ENCODE peak calls at places on chromosomes 6 and 20, in nine cellular contexts. One of them, this sample, is unnamed.

GRCh38 chr6:20833881-20834515 is 299.7 kb downstream of the CDKAL1 start:
- DNase-seq in WTC11: no peak
- DNase-seq in stimulated activated CD4-positive, alpha-beta T cell treated with anti-CD3 and anti-CD28 coated beads, Interleukin-15, amount 100 ng/mL, for 1 hour: no peak
- DNase-seq in T-helper 2 cell: no peak
- DNase-seq in sciatic nerve: no peak
- DNase-seq in occipital lobe: no peak
- DNase-seq in lower lobe of right lung: no peak
- DNase-seq in NAMALWA: no peak
- DNase-seq in RWPE1: no peak
- DNase-seq in this sample: no peak

GRCh38 chr6:170445487-170445886 is 107.6 kb downstream of the PSMB1 start:
- DNase-seq in RWPE1: no peak
- DNase-seq in occipital lobe: no peak
- DNase-seq in sciatic nerve: no peak
- DNase-seq in WTC11: no peak
- DNase-seq in NAMALWA: no peak
- DNase-seq in T-helper 2 cell: no peak
- DNase-seq in stimulated activated CD4-positive, alpha-beta T cell treated with anti-CD3 and anti-CD28 coated beads, Interleukin-15, amount 100 ng/mL, for 1 hour: no peak
- DNase-seq in lower lobe of right lung: no peak
- DNase-seq in this sample: no peak

GRCh38 chr6:1027795-1028569 is 283.9 kb upstream of the FOXQ1 start:
- DNase-seq in lower lobe of right lung: no peak
- DNase-seq in RWPE1: no peak
- DNase-seq in WTC11: no peak
- DNase-seq in NAMALWA: no peak
- DNase-seq in occipital lobe: no peak
- DNase-seq in sciatic nerve: no peak
- DNase-seq in T-helper 2 cell: no peak
- DNase-seq in stimulated activated CD4-positive, alpha-beta T cell treated with anti-CD3 and anti-CD28 coated beads, Interleukin-15, amount 100 ng/mL, for 1 hour: no peak
- DNase-seq in this sample: no peak

GRCh38 chr20:62205618-62206387 is 14.3 kb downstream of the HRH3 start:
- DNase-seq in lower lobe of right lung: peak; percentile 40
- DNase-seq in sciatic nerve: no peak
- DNase-seq in occipital lobe: no peak
- DNase-seq in RWPE1: no peak
- DNase-seq in stimulated activated CD4-positive, alpha-beta T cell treated with anti-CD3 and anti-CD28 coated beads, Interleukin-15, amount 100 ng/mL, for 1 hour: no peak
- DNase-seq in WTC11: no peak
- DNase-seq in T-helper 2 cell: no peak
- DNase-seq in NAMALWA: no peak
- DNase-seq in this sample: no peak

GRCh38 chr20:15560936-15561531 is 1012.2 kb downstream of the KIF16B start:
- DNase-seq in sciatic nerve: no peak
- DNase-seq in T-helper 2 cell: no peak
- DNase-seq in WTC11: no peak
- DNase-seq in stimulated activated CD4-positive, alpha-beta T cell treated with anti-CD3 and anti-CD28 coated beads, Interleukin-15, amount 100 ng/mL, for 1 hour: no peak
- DNase-seq in lower lobe of right lung: no peak
- DNase-seq in RWPE1: no peak
- DNase-seq in occipital lobe: no peak
- DNase-seq in NAMALWA: no peak
- DNase-seq in this sample: no peak

GRCh38 chr20:50415031-50415515 is 95.1 kb upstream of the PTPN1 start:
- DNase-seq in sciatic nerve: no peak
- DNase-seq in NAMALWA: no peak
- DNase-seq in lower lobe of right lung: peak; percentile 78
- DNase-seq in RWPE1: no peak
- DNase-seq in WTC11: no peak
- DNase-seq in stimulated activated CD4-positive, alpha-beta T cell treated with anti-CD3 and anti-CD28 coated beads, Interleukin-15, amount 100 ng/mL, for 1 hour: no peak
- DNase-seq in T-helper 2 cell: no peak
- DNase-seq in occipital lobe: no peak
- DNase-seq in this sample: no peak

GRCh38 chr6:10763006-10763405 is 15.4 kb downstream of the TMEM14B start:
- DNase-seq in T-helper 2 cell: no peak
- DNase-seq in sciatic nerve: no peak
- DNase-seq in NAMALWA: no peak
- DNase-seq in WTC11: no peak
- DNase-seq in stimulated activated CD4-positive, alpha-beta T cell treated with anti-CD3 and anti-CD28 coated beads, Interleukin-15, amount 100 ng/mL, for 1 hour: no peak
- DNase-seq in RWPE1: no peak
- DNase-seq in lower lobe of right lung: no peak
- DNase-seq in occipital lobe: no peak
- DNase-seq in this sample: no peak

GRCh38 chr6:84422380-84422968 is 195.0 kb upstream of the CEP162 start:
- DNase-seq in WTC11: peak; percentile 82
- DNase-seq in RWPE1: peak; percentile 31
- DNase-seq in stimulated activated CD4-positive, alpha-beta T cell treated with anti-CD3 and anti-CD28 coated beads, Interleukin-15, amount 100 ng/mL, for 1 hour: no peak
- DNase-seq in occipital lobe: no peak
- DNase-seq in T-helper 2 cell: no peak
- DNase-seq in lower lobe of right lung: peak; percentile 48
- DNase-seq in NAMALWA: peak; percentile 30
- DNase-seq in sciatic nerve: peak; percentile 86
- DNase-seq in this sample: peak; percentile 23

GRCh38 chr20:19937651-19938420 is 79.3 kb upstream of the NAA20 start:
- DNase-seq in sciatic nerve: no peak
- DNase-seq in RWPE1: no peak
- DNase-seq in stimulated activated CD4-positive, alpha-beta T cell treated with anti-CD3 and anti-CD28 coated beads, Interleukin-15, amount 100 ng/mL, for 1 hour: no peak
- DNase-seq in lower lobe of right lung: no peak
- DNase-seq in T-helper 2 cell: no peak
- DNase-seq in WTC11: no peak
- DNase-seq in NAMALWA: no peak
- DNase-seq in occipital lobe: no peak
- DNase-seq in this sample: no peak

GRCh38 chr6:3825331-3825831 is 23.8 kb upstream of the FAM50B start:
- DNase-seq in NAMALWA: no peak
- DNase-seq in RWPE1: no peak
- DNase-seq in sciatic nerve: peak; percentile 75
- DNase-seq in T-helper 2 cell: no peak
- DNase-seq in stimulated activated CD4-positive, alpha-beta T cell treated with anti-CD3 and anti-CD28 coated beads, Interleukin-15, amount 100 ng/mL, for 1 hour: no peak
- DNase-seq in WTC11: peak; percentile 75
- DNase-seq in occipital lobe: no peak
- DNase-seq in lower lobe of right lung: peak; percentile 69
- DNase-seq in this sample: no peak

GRCh38 chr6:14550817-14551216 is 433.2 kb downstream of the CD83 start:
- DNase-seq in lower lobe of right lung: no peak
- DNase-seq in RWPE1: no peak
- DNase-seq in sciatic nerve: no peak
- DNase-seq in occipital lobe: no peak
- DNase-seq in NAMALWA: peak; percentile 60
- DNase-seq in stimulated activated CD4-positive, alpha-beta T cell treated with anti-CD3 and anti-CD28 coated beads, Interleukin-15, amount 100 ng/mL, for 1 hour: no peak
- DNase-seq in WTC11: no peak
- DNase-seq in T-helper 2 cell: no peak
- DNase-seq in this sample: no peak

GRCh38 chr6:157943964-157944283 is 37.7 kb upstream of the SYNJ2 start:
- DNase-seq in occipital lobe: no peak
- DNase-seq in stimulated activated CD4-positive, alpha-beta T cell treated with anti-CD3 and anti-CD28 coated beads, Interleukin-15, amount 100 ng/mL, for 1 hour: no peak
- DNase-seq in NAMALWA: no peak
- DNase-seq in T-helper 2 cell: no peak
- DNase-seq in RWPE1: no peak
- DNase-seq in lower lobe of right lung: no peak
- DNase-seq in sciatic nerve: no peak
- DNase-seq in WTC11: no peak
- DNase-seq in this sample: no peak

GRCh38 chr6:134029495-134030455 is 22.6 kb downstream of the SLC2A12 start:
- DNase-seq in RWPE1: no peak
- DNase-seq in occipital lobe: no peak
- DNase-seq in stimulated activated CD4-positive, alpha-beta T cell treated with anti-CD3 and anti-CD28 coated beads, Interleukin-15, amount 100 ng/mL, for 1 hour: no peak
- DNase-seq in WTC11: no peak
- DNase-seq in T-helper 2 cell: no peak
- DNase-seq in sciatic nerve: no peak
- DNase-seq in NAMALWA: no peak
- DNase-seq in lower lobe of right lung: no peak
- DNase-seq in this sample: no peak

GRCh38 chr6:72761767-72762166 is 139.9 kb downstream of the KCNQ5 start:
- DNase-seq in NAMALWA: no peak
- DNase-seq in WTC11: no peak
- DNase-seq in lower lobe of right lung: no peak
- DNase-seq in sciatic nerve: no peak
- DNase-seq in RWPE1: no peak
- DNase-seq in T-helper 2 cell: no peak
- DNase-seq in stimulated activated CD4-positive, alpha-beta T cell treated with anti-CD3 and anti-CD28 coated beads, Interleukin-15, amount 100 ng/mL, for 1 hour: no peak
- DNase-seq in occipital lobe: no peak
- DNase-seq in this sample: no peak

GRCh38 chr6:79605968-79606764 is 25.0 kb upstream of the SH3BGRL2 start:
- DNase-seq in NAMALWA: no peak
- DNase-seq in lower lobe of right lung: no peak
- DNase-seq in T-helper 2 cell: no peak
- DNase-seq in occipital lobe: no peak
- DNase-seq in sciatic nerve: no peak
- DNase-seq in stimulated activated CD4-positive, alpha-beta T cell treated with anti-CD3 and anti-CD28 coated beads, Interleukin-15, amount 100 ng/mL, for 1 hour: no peak
- DNase-seq in WTC11: peak; percentile 28
- DNase-seq in RWPE1: no peak
- DNase-seq in this sample: no peak

GRCh38 chr6:12369781-12370262 is 79.7 kb downstream of the EDN1 start:
- DNase-seq in lower lobe of right lung: peak; percentile 67
- DNase-seq in T-helper 2 cell: no peak
- DNase-seq in sciatic nerve: no peak
- DNase-seq in WTC11: no peak
- DNase-seq in stimulated activated CD4-positive, alpha-beta T cell treated with anti-CD3 and anti-CD28 coated beads, Interleukin-15, amount 100 ng/mL, for 1 hour: no peak
- DNase-seq in NAMALWA: peak; percentile 22
- DNase-seq in RWPE1: no peak
- DNase-seq in occipital lobe: no peak
- DNase-seq in this sample: no peak

GRCh38 chr6:93165850-93166249 is 253.5 kb downstream of the EPHA7 start:
- DNase-seq in WTC11: no peak
- DNase-seq in stimulated activated CD4-positive, alpha-beta T cell treated with anti-CD3 and anti-CD28 coated beads, Interleukin-15, amount 100 ng/mL, for 1 hour: no peak
- DNase-seq in T-helper 2 cell: no peak
- DNase-seq in RWPE1: no peak
- DNase-seq in sciatic nerve: no peak
- DNase-seq in occipital lobe: no peak
- DNase-seq in NAMALWA: no peak
- DNase-seq in lower lobe of right lung: no peak
- DNase-seq in this sample: no peak

GRCh38 chr20:44896583-44896982 is 11.1 kb downstream of the YWHAB start:
- DNase-seq in RWPE1: no peak
- DNase-seq in lower lobe of right lung: no peak
- DNase-seq in NAMALWA: no peak
- DNase-seq in WTC11: no peak
- DNase-seq in sciatic nerve: no peak
- DNase-seq in T-helper 2 cell: no peak
- DNase-seq in stimulated activated CD4-positive, alpha-beta T cell treated with anti-CD3 and anti-CD28 coated beads, Interleukin-15, amount 100 ng/mL, for 1 hour: no peak
- DNase-seq in occipital lobe: no peak
- DNase-seq in this sample: no peak

GRCh38 chr6:46501136-46502089 is 10.2 kb upstream of the RCAN2 start:
- DNase-seq in WTC11: no peak
- DNase-seq in RWPE1: no peak
- DNase-seq in lower lobe of right lung: no peak
- DNase-seq in T-helper 2 cell: no peak
- DNase-seq in NAMALWA: no peak
- DNase-seq in occipital lobe: no peak
- DNase-seq in stimulated activated CD4-positive, alpha-beta T cell treated with anti-CD3 and anti-CD28 coated beads, Interleukin-15, amount 100 ng/mL, for 1 hour: no peak
- DNase-seq in sciatic nerve: no peak
- DNase-seq in this sample: no peak

GRCh38 chr6:162344301-162344700 is 383.3 kb downstream of the PRKN start:
- DNase-seq in RWPE1: no peak
- DNase-seq in lower lobe of right lung: no peak
- DNase-seq in WTC11: no peak
- DNase-seq in stimulated activated CD4-positive, alpha-beta T cell treated with anti-CD3 and anti-CD28 coated beads, Interleukin-15, amount 100 ng/mL, for 1 hour: no peak
- DNase-seq in NAMALWA: no peak
- DNase-seq in occipital lobe: no peak
- DNase-seq in sciatic nerve: no peak
- DNase-seq in T-helper 2 cell: no peak
- DNase-seq in this sample: no peak

GRCh38 chr6:3940703-3941102 is 91.5 kb downstream of the FAM50B start:
- DNase-seq in RWPE1: no peak
- DNase-seq in NAMALWA: no peak
- DNase-seq in lower lobe of right lung: no peak
- DNase-seq in WTC11: no peak
- DNase-seq in T-helper 2 cell: no peak
- DNase-seq in sciatic nerve: no peak
- DNase-seq in occipital lobe: peak; percentile 23
- DNase-seq in stimulated activated CD4-positive, alpha-beta T cell treated with anti-CD3 and anti-CD28 coated beads, Interleukin-15, amount 100 ng/mL, for 1 hour: no peak
- DNase-seq in this sample: no peak

GRCh38 chr6:16511723-16512584 is 249.3 kb downstream of the ATXN1 start:
- DNase-seq in WTC11: no peak
- DNase-seq in NAMALWA: peak; percentile 32
- DNase-seq in RWPE1: no peak
- DNase-seq in lower lobe of right lung: no peak
- DNase-seq in T-helper 2 cell: peak; percentile 32
- DNase-seq in sciatic nerve: no peak
- DNase-seq in stimulated activated CD4-positive, alpha-beta T cell treated with anti-CD3 and anti-CD28 coated beads, Interleukin-15, amount 100 ng/mL, for 1 hour: no peak
- DNase-seq in occipital lobe: no peak
- DNase-seq in this sample: no peak

GRCh38 chr6:11822346-11822745 is 43.7 kb upstream of the ADTRP start:
- DNase-seq in lower lobe of right lung: no peak
- DNase-seq in sciatic nerve: no peak
- DNase-seq in T-helper 2 cell: no peak
- DNase-seq in RWPE1: no peak
- DNase-seq in WTC11: no peak
- DNase-seq in occipital lobe: no peak
- DNase-seq in stimulated activated CD4-positive, alpha-beta T cell treated with anti-CD3 and anti-CD28 coated beads, Interleukin-15, amount 100 ng/mL, for 1 hour: no peak
- DNase-seq in NAMALWA: no peak
- DNase-seq in this sample: no peak